ENCODE peak calls at places on chromosomes 6 and 20, in four cellular contexts. One of them, this sample, is unnamed.

GRCh38 chr6:20534906-20535305 is 649 bp downstream of the CDKAL1 start:
- DNase-seq in HepG2: no peak
- DNase-seq in A549: no peak
- DNase-seq in K562: no peak
- DNase-seq in this sample: no peak

GRCh38 chr20:20782221-20782620 is 69.8 kb upstream of the RALGAPA2 start:
- DNase-seq in HepG2: no peak
- DNase-seq in K562: no peak
- DNase-seq in A549: no peak
- DNase-seq in this sample: no peak

GRCh38 chr20:4937422-4938319 is 63.6 kb downstream of the SLC23A2 start:
- DNase-seq in HepG2: peak; percentile 74
- DNase-seq in A549: no peak
- DNase-seq in K562: no peak
- DNase-seq in this sample: no peak

GRCh38 chr6:147203311-147204059 is 732 bp upstream of the STXBP5 start:
- DNase-seq in HepG2: peak; percentile 49
- DNase-seq in A549: peak; percentile 68
- DNase-seq in K562: peak; percentile 87
- DNase-seq in this sample: peak; percentile 9

GRCh38 chr6:138275976-138276375 is 57.7 kb upstream of the PBOV1 start:
- DNase-seq in HepG2: no peak
- DNase-seq in K562: no peak
- DNase-seq in A549: no peak
- DNase-seq in this sample: no peak

GRCh38 chr6:144286503-144287393 is 1.6 kb downstream of the UTRN start:
- DNase-seq in HepG2: peak; percentile 88
- DNase-seq in A549: peak; percentile 63
- DNase-seq in K562: peak; percentile 39
- DNase-seq in this sample: no peak

GRCh38 chr6:156963712-156964700 is 186.8 kb downstream of the ARID1B start:
- DNase-seq in A549: no peak
- DNase-seq in HepG2: peak; percentile 28
- DNase-seq in K562: peak; percentile 55
- DNase-seq in this sample: peak; percentile 30

GRCh38 chr6:150641398-150642139 is 41.9 kb downstream of the PLEKHG1 start:
- DNase-seq in K562: no peak
- DNase-seq in HepG2: no peak
- DNase-seq in A549: no peak
- DNase-seq in this sample: no peak

GRCh38 chr20:11432407-11432806 is 485.3 kb upstream of the BTBD3 start:
- DNase-seq in K562: no peak
- DNase-seq in HepG2: no peak
- DNase-seq in A549: no peak
- DNase-seq in this sample: no peak

GRCh38 chr6:45661667-45662066 is 283.9 kb upstream of the SUPT3H start:
- DNase-seq in K562: no peak
- DNase-seq in HepG2: no peak
- DNase-seq in A549: no peak
- DNase-seq in this sample: no peak

GRCh38 chr6:132023490-132023889 is 72.3 kb upstream of the CCN2 start:
- DNase-seq in HepG2: peak; percentile 50
- DNase-seq in A549: no peak
- DNase-seq in K562: no peak
- DNase-seq in this sample: no peak

GRCh38 chr20:39164642-39165041 is 202.5 kb downstream of the DHX35 start:
- DNase-seq in HepG2: no peak
- DNase-seq in K562: no peak
- DNase-seq in A549: no peak
- DNase-seq in this sample: no peak

GRCh38 chr20:25100914-25101313 is 19.0 kb upstream of the VSX1 start:
- DNase-seq in K562: no peak
- DNase-seq in HepG2: no peak
- DNase-seq in A549: no peak
- DNase-seq in this sample: no peak

GRCh38 chr20:59006864-59007757 is at the start of gene CTSZ:
- DNase-seq in K562: peak; percentile 83
- DNase-seq in A549: peak; percentile 74
- DNase-seq in HepG2: no peak
- DNase-seq in this sample: no peak

GRCh38 chr6:18397701-18398100 is 10.6 kb downstream of the RNF144B start:
- DNase-seq in K562: no peak
- DNase-seq in A549: no peak
- DNase-seq in HepG2: no peak
- DNase-seq in this sample: no peak

GRCh38 chr6:82397962-82398692 is 34.5 kb downstream of the TPBG start:
- DNase-seq in K562: no peak
- DNase-seq in A549: no peak
- DNase-seq in HepG2: no peak
- DNase-seq in this sample: no peak

GRCh38 chr6:38646166-38646565 is 6.4 kb upstream of the BTBD9 start:
- DNase-seq in K562: no peak
- DNase-seq in A549: no peak
- DNase-seq in HepG2: no peak
- DNase-seq in this sample: no peak

GRCh38 chr6:41588083-41588482 is 41.9 kb downstream of the FOXP4 start:
- DNase-seq in K562: no peak
- DNase-seq in HepG2: no peak
- DNase-seq in A549: no peak
- DNase-seq in this sample: no peak

DNA sequence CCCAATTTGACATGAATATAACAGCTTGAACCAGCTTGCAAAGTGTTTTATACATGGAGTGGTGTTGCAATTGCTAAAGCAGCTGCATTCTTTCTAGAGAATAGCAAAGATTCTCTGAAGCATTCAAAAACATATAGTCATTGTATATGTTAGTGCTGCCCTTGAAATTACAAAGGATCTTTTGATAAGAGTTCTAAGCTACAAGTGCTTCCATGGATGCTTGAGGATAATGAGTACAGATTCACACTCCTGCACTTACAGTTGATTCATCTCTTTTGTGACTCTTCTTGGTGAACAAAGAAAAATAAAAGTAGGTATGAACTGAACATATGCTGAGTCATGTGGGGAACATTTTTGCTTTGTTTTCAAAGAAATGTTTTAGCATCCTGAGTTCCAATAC is 175.7 kb downstream of the ALDH8A1 start:
- DNase-seq in A549: no peak
- DNase-seq in HepG2: no peak
- DNase-seq in K562: no peak
- DNase-seq in this sample: no peak
- TF ChIP-seq POLR2AphosphoS2 in A549: no peak
- TF ChIP-seq POLR2AphosphoS2 in HepG2: no peak
- TF ChIP-seq POLR2AphosphoS2 in K562: no peak
- TF ChIP-seq POLR2AphosphoS2 in this sample: no peak

GRCh38 chr6:12065321-12066140 is 53.4 kb downstream of the HIVEP1 start:
- DNase-seq in A549: no peak
- DNase-seq in HepG2: no peak
- DNase-seq in K562: peak; percentile 80
- DNase-seq in this sample: no peak
- TF ChIP-seq POLR2AphosphoS2 in A549: no peak
- TF ChIP-seq POLR2AphosphoS2 in HepG2: no peak
- TF ChIP-seq POLR2AphosphoS2 in K562: no peak
- TF ChIP-seq POLR2AphosphoS2 in this sample: no peak

GRCh38 chr20:36605309-36606170 is at the start of gene RAB5IF:
- DNase-seq in HepG2: peak; percentile 99
- DNase-seq in K562: peak; percentile 99
- DNase-seq in A549: peak; percentile 85
- DNase-seq in this sample: peak; percentile 99

GRCh38 chr20:36604952-36605308 is 649 bp upstream of the RAB5IF start:
- DNase-seq in A549: no peak
- DNase-seq in HepG2: no peak
- DNase-seq in K562: peak; percentile 59
- DNase-seq in this sample: peak; percentile 81

GRCh38 chr20:36611625-36612024 is 6.0 kb downstream of the RAB5IF start:
- DNase-seq in K562: no peak
- DNase-seq in A549: no peak
- DNase-seq in HepG2: no peak
- DNase-seq in this sample: no peak

GRCh38 chr20:36606171-36607116 is 865 bp downstream of the RAB5IF start:
- DNase-seq in HepG2: peak; percentile 88
- DNase-seq in A549: no peak
- DNase-seq in K562: peak; percentile 68
- DNase-seq in this sample: no peak

DNA sequence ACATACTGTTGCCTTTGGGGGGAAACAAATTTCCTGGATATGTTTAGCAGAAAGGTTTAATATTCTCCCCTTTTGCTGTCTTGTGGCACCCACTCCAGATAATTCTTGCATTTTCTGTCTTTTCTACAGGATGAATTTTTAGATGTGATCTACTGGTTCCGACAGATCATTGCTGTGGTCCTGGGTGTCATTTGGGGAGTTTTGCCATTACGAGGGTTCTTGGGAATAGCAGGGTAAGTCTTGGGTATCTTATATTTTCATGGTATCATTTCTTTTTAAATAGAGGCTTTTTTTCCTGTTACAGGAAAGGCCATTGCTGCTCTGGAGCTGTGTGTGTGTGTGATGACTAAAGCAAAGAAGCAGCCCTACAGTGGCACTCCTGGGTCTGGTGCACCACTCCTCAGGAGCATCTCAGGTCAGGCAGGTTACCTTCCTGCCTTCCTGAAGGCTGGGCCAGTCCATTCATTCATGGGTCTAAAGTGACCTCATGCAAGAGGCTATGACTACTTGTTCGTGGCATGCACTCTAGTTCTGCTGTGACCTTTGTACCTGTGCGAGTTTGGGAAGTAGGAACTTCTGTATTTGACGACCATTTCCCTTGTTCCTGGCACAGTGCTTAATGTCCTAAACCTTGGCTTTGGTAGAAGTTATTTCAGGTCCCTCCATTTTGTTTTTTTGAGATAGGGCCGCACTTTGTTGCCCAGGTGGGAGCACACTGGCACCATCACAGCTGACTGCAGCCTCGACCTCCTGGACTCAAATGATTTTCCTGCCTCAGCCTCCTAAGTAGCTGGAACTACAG is 2.2 kb downstream of the RAB5IF start:
- DNase-seq in HepG2: peak; percentile 99
- DNase-seq in K562: no peak
- DNase-seq in A549: peak; percentile 13
- DNase-seq in this sample: no peak
- TF ChIP-seq POLR2AphosphoS2 in HepG2: peak; percentile 40
- TF ChIP-seq POLR2AphosphoS2 in K562: no peak
- TF ChIP-seq POLR2AphosphoS2 in A549: no peak
- TF ChIP-seq POLR2AphosphoS2 in this sample: no peak

GRCh38 chr6:139373154-139373927 is 1.1 kb downstream of the CITED2 start:
- DNase-seq in HepG2: peak; percentile 50
- DNase-seq in A549: peak; percentile 6
- DNase-seq in K562: peak; percentile 70
- DNase-seq in this sample: peak; percentile 37
- TF ChIP-seq POLR2AphosphoS2 in HepG2: no peak
- TF ChIP-seq POLR2AphosphoS2 in A549: no peak
- TF ChIP-seq POLR2AphosphoS2 in K562: no peak
- TF ChIP-seq POLR2AphosphoS2 in this sample: no peak

DNA sequence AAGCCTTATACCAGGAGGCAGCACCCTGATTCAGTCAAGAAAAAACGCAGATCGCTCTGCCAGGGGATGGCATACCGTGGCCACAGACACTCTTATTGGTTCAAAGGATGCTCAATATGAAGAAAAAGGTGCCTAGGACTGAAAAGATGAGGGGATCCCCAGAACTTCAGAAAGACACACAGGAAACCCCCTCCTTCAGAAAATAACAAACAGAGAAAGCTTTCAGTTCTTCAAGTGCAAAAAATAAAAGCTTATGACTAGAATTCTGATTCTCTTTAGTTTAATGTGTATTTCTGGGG is 17.7 kb upstream of the MYB start:
- DNase-seq in K562: no peak
- DNase-seq in HepG2: no peak
- DNase-seq in A549: no peak
- DNase-seq in this sample: peak; percentile 84
- TF ChIP-seq POLR2AphosphoS2 in K562: no peak
- TF ChIP-seq POLR2AphosphoS2 in HepG2: no peak
- TF ChIP-seq POLR2AphosphoS2 in A549: no peak
- TF ChIP-seq POLR2AphosphoS2 in this sample: no peak

GRCh38 chr6:167533851-167534250 is 209.0 kb downstream of the TTLL2 start:
- DNase-seq in HepG2: no peak
- DNase-seq in A549: no peak
- DNase-seq in K562: no peak
- DNase-seq in this sample: no peak
- TF ChIP-seq POLR2AphosphoS2 in HepG2: no peak
- TF ChIP-seq POLR2AphosphoS2 in A549: no peak
- TF ChIP-seq POLR2AphosphoS2 in K562: no peak
- TF ChIP-seq POLR2AphosphoS2 in this sample: no peak

GRCh38 chr6:42928748-42929087 is 562 bp upstream of the CNPY3 start:
- DNase-seq in A549: peak; percentile 17
- DNase-seq in K562: no peak
- DNase-seq in HepG2: no peak
- DNase-seq in this sample: no peak
- TF ChIP-seq POLR2AphosphoS2 in A549: no peak
- TF ChIP-seq POLR2AphosphoS2 in K562: no peak
- TF ChIP-seq POLR2AphosphoS2 in HepG2: no peak
- TF ChIP-seq POLR2AphosphoS2 in this sample: no peak